ENCODE peak calls at places on chromosomes 4 and X, in six cellular contexts. K is stromal cell of bone marrow; X is activated T-helper 1 cell treated with anti-CD3 and anti-CD28 coated beads, Interleukin-2, amount 50 U/mL, for 16 hours; C is dermis blood vessel endothelial cell; N is fibroblast of the aortic adventitia; F is osteocyte. L is an unnamed sample.

GRCh38 chrX:128051526-128051925 is 677 bp downstream of the ACTRT1 start:
- DNase-seq in C (no peak), K (no peak), F (no peak), N (no peak), X (no peak), L (no peak)

GRCh38 chr4:48590884-48591283 is 100.8 kb downstream of the ZAR1 start:
- DNase-seq in F (no peak), C (no peak), K (no peak), X (no peak), N (no peak), L (no peak)

GRCh38 chr4:81260443-81261102 is 45.6 kb upstream of the PRKG2 start:
- DNase-seq in F (no peak), X (no peak), C (no peak), N (peak), K (no peak), L (peak)

GRCh38 chr4:3442959-3443749 is 1.4 kb downstream of the HGFAC start:
- DNase-seq in C (peak), N (peak), F (no peak), X (peak), K (no peak), L (peak)

GRCh38 chr4:157739237-157739636 is 433.6 kb downstream of the GASK1B start:
- DNase-seq in F (no peak), N (no peak), K (peak), X (no peak), C (peak), L (peak)

GRCh38 chrX:154988719-154989118 is 33.8 kb downstream of the F8 start:
- DNase-seq in F (no peak), C (no peak), X (no peak), K (no peak), N (no peak), L (no peak)

GRCh38 chr4:112552668-112553067 is 36.7 kb upstream of the NEUROG2 start:
- DNase-seq in N (peak), X (no peak), F (no peak), K (peak), C (no peak), L (peak)

GRCh38 chr4:89617256-89617655 is 219.7 kb downstream of the SNCA start:
- DNase-seq in K (no peak), C (no peak), X (no peak), N (peak), F (no peak), L (no peak)

GRCh38 chr4:121360496-121360895 is 20.3 kb downstream of the QRFPR start:
- DNase-seq in N (no peak), X (no peak), F (no peak), C (no peak), K (peak), L (peak)

GRCh38 chrX:10569946-10570345 is 50.4 kb downstream of the MID1 start:
- DNase-seq in N (no peak), X (no peak), F (no peak), C (peak), K (no peak), L (peak)

GRCh38 chrX:129787336-129788055 is 7.7 kb downstream of the SASH3 start:
- DNase-seq in C (no peak), N (no peak), K (no peak), X (no peak), F (no peak), L (no peak)

GRCh38 chrX:52988985-52989917 is 30.9 kb upstream of the FAM156A start:
- DNase-seq in K (no peak), N (no peak), X (no peak), C (no peak), F (peak), L (no peak)

GRCh38 chrX:39633293-39633692 is 464.5 kb downstream of the BCOR start:
- DNase-seq in X (no peak), F (no peak), N (no peak), C (no peak), K (peak), L (no peak)

GRCh38 chr4:94497690-94498089 is 45.9 kb downstream of the PDLIM5 start:
- DNase-seq in F (no peak), C (no peak), X (no peak), N (no peak), K (no peak), L (no peak)

GRCh38 chr4:144463896-144464295 is 182.1 kb upstream of the HHIP start:
- DNase-seq in C (no peak), N (no peak), X (no peak), F (no peak), K (no peak), L (no peak)

GRCh38 chr4:66872696-66873095 is 672.6 kb downstream of the CENPC start:
- DNase-seq in X (no peak), C (no peak), K (no peak), F (no peak), N (no peak), L (no peak)

GRCh38 chr4:76292730-76293129 is 13.8 kb upstream of the STBD1 start:
- DNase-seq in F (no peak), X (no peak), C (no peak), N (no peak), K (no peak), L (no peak)

GRCh38 chr4:184267673-184268573 is 50.2 kb upstream of the ENPP6 start:
- DNase-seq in C (peak), N (peak), F (peak), K (peak), X (peak), L (peak)

L was measured in fibroblast of pulmonary artery.